ENCODE peak calls at places on chromosomes 7 and 10, in four cellular contexts. K is CD4-positive, CD25-positive, alpha-beta regulatory T cell; G is lower lobe of right lung; H is Panc1. J is an unnamed sample. For H3K4me1, the result is how much of the 10 kb centered on the place peaks cover.

GRCh38 chr7:3787717-3788311 is 486.8 kb downstream of the SDK1 start:
- DNase-seq in K (no peak), G (peak), H (no peak), J (no peak)

GRCh38 chr7:66558660-66559465 is 69.8 kb upstream of the KCTD7 start:
- DNase-seq in K (no peak), G (no peak), H (no peak), J (no peak)

GRCh38 chr10:80617807-80618206 is 80.1 kb downstream of the SH2D4B start:
- DNase-seq in K (no peak), G (no peak), H (no peak), J (no peak)

GRCh38 chr10:31789555-31789954 is 139.1 kb downstream of the ARHGAP12 start:
- DNase-seq in K (peak), G (no peak), H (no peak), J (no peak)

GRCh38 chr10:115762029-115762428 is 511.0 kb downstream of the GFRA1 start:
- DNase-seq in K (no peak), G (no peak), H (no peak), J (no peak)

GRCh38 chr7:23333671-23334246 is 34.6 kb downstream of the MALSU1 start:
- DNase-seq in K (no peak), G (no peak), H (peak), J (no peak)

GRCh38 chr10:124142296-124142853 is 49.0 kb upstream of the CHST15 start:
- DNase-seq in K (no peak), G (no peak), H (no peak), J (no peak)

GRCh38 chr10:61779950-61780659 is 117.4 kb downstream of the CABCOCO1 start:
- DNase-seq in K (peak), G (peak), H (no peak), J (no peak)

GRCh38 chr10:122567056-122567660 is 6.6 kb downstream of the DMBT1 start:
- DNase-seq in K (peak), G (no peak), H (no peak), J (no peak)

GRCh38 chr7:137932881-137933269 is 69.0 kb downstream of the CREB3L2 start:
- DNase-seq in K (no peak), G (no peak), H (no peak), J (no peak)

GRCh38 chr7:134992626-134993179 is 6.4 kb downstream of the AGBL3 start:
- DNase-seq in K (peak), G (no peak), H (no peak), J (no peak)

GRCh38 chr7:47460251-47460989 is 121.5 kb downstream of the TNS3 start:
- DNase-seq in K (no peak), G (no peak), H (no peak), J (no peak)

GRCh38 chr7:80134536-80135305 is at the start of gene GNAI1:
- DNase-seq in K (peak), G (peak), H (no peak), J (no peak)

GRCh38 chr10:79078367-79079073 is 9.8 kb downstream of the ZMIZ1 start:
- DNase-seq in K (no peak), G (no peak), H (no peak), J (no peak)
- H3K4me1 ChIP-seq in K (under half), G (half or more), H (half or more), J (under half)

GRCh38 chr7:55386541-55386940 is 21.4 kb downstream of the LANCL2 start:
- DNase-seq in K (no peak), G (no peak), H (no peak), J (no peak)
- H3K4me3 ChIP-seq in K (no peak), G (no peak), H (no peak), J (no peak)

GRCh38 chr7:41003031-41003925 is 699.6 kb downstream of the INHBA start:
- DNase-seq in K (peak), G (peak), H (no peak), J (no peak)

GRCh38 chr7:41006591-41006990 is 696.3 kb downstream of the INHBA start:
- DNase-seq in K (no peak), G (no peak), H (no peak), J (no peak)

GRCh38 chr7:41007351-41007751 is 695.5 kb downstream of the INHBA start:
- DNase-seq in K (no peak), G (no peak), H (no peak), J (no peak)

GRCh38 chr7:41010418-41010817 is 692.5 kb downstream of the INHBA start:
- DNase-seq in K (no peak), G (no peak), H (no peak), J (no peak)

DNA sequence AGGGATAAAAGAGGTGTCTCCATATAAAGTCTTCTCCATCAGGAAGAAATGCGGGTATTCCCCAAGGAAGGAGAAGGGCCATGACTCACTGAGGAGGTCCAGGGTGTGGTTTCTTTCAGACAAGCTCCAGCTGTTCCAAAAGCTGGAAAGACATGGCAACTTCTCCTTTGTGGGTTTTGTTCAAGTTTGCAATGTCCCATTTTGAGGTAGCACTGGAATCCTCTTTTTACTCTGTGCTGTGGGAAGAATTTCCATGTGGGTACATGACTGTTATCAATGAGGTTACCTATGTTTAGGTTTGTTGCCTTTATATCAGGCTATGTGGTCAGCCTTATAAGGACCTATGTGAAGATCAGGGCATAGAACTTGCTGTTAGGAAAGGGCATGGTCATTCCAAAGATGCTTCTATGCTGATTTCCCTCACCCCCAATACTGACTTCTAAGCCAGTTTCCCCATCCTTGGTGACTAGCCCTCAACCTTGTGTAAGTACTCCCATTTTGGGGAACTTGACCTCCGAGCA is 697.4 kb downstream of the INHBA start:
- DNase-seq in K (no peak), G (no peak), H (no peak), J (no peak)
- H3K4me1 ChIP-seq in K (under half), G (under half), H (under half), J (under half)

DNA sequence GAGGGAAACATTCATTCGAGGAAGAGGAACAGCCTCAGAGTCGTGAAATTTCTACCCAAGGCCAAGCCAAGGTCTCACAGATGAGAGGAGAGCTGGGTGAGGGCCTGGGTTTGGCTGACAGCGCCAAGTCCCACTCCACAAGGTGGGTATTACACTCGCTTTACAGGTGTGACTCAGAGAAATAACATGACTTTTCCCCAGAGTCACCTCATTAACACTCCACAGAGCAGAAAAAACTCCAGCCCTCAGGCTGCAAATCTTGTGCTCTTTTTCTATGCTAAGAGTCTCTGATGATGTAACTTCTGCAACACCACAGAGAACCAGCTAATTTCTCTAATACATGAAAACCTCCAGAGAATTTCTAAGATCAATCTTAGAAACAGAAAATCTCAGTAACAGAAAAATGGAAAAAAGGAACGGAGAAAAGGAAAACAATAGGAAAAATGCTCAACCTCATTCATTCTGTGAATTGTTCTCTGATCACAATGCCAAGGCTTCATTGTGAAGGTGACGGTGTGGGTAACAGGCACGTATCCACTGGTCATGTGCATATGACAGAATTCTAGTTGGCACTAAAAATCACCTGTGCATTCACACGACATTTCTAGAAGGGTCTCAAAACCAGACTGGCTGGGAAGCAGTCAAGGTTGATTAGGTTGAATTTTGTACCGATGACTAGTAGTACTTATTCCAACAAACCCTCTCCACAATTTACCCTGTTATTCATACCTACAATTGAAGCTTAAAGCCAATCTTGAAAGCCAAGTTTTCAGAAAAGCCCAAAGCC is 20.3 kb downstream of the YWHAG start:
- DNase-seq in K (no peak), G (no peak), H (no peak), J (no peak)
- H3K4me3 ChIP-seq in K (no peak), G (no peak), H (no peak), J (no peak)

GRCh38 chr7:9201928-9202327 is 768.5 kb downstream of the NXPH1 start:
- DNase-seq in K (no peak), G (no peak), H (no peak), J (no peak)
- H3K4me1 ChIP-seq in K (under half), G (under half), H (under half), J (under half)

GRCh38 chr7:64665980-64666674 is at the start of gene ZNF107:
- DNase-seq in K (peak), G (peak), H (peak), J (peak)

GRCh38 chr7:64672414-64672813 is 6.5 kb downstream of the ZNF107 start:
- DNase-seq in K (no peak), G (no peak), H (no peak), J (no peak)

GRCh38 chr7:64667311-64667710 is 1.4 kb downstream of the ZNF107 start:
- DNase-seq in K (no peak), G (no peak), H (no peak), J (no peak)
- H3K4me3 ChIP-seq in K (peak), G (no peak), H (peak), J (no peak)

GRCh38 chr7:74476546-74477095 is 22.9 kb downstream of the GTF2IRD1 start:
- DNase-seq in K (no peak), G (no peak), H (no peak), J (no peak)
- H3K4me1 ChIP-seq in K (under half), G (half or more), H (under half), J (under half)

DNA sequence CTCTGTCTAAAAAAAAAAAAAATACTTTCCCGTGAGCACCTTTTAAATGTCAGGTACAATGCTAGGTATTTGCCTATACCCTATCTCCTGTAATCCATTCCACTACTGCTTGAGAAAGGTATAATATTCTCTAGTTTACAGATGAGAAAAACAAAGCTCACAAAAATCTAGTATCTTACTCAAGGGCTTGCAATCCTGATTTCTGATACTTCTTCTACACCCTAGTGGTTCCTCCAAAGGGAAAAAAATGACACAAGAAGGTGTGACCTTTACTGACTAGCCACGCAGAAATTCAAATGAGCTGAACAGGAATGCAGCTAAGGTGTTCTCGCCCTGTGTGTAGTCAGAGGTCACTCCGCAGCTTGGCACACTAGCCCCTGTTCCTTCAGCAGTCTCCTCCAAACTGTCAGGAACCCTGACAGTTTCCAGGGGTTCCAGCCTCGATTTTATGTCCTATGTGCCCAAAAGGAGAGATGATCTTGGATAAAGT is 59.5 kb upstream of the TM9SF3 start:
- DNase-seq in K (no peak), G (no peak), H (no peak), J (no peak)
- H3K4me3 ChIP-seq in K (no peak), G (no peak), H (no peak), J (no peak)

J was measured in effector memory CD4-positive, alpha-beta T cell.